ENCODE peak calls at places on chromosome 20, in six cellular contexts. B is dorsolateral prefrontal cortex, M is cardiac fibroblast, I is HFF-Myc, O is brain microvascular endothelial cell, Y is neural crest cell. T is an unnamed sample.

GRCh38 chr20:20393207-20393606 is 25.3 kb downstream of the INSM1 start:
- DNase-seq in B (no peak), M (peak; percentile 7), I (peak; percentile 2), O (peak; percentile 19), Y (no peak), T (no peak)

GRCh38 chr20:1944345-1945099 is 49.3 kb downstream of the SIRPA start:
- DNase-seq in B (no peak), M (no peak), I (no peak), O (no peak), Y (no peak), T (no peak)

GRCh38 chr20:26135325-26136110 is 438.9 kb upstream of the ZNF337 start:
- DNase-seq in B (no peak), M (no peak), I (no peak), O (no peak), Y (no peak), T (no peak)

GRCh38 chr20:24164360-24164759 is 175.8 kb upstream of the GGTLC1 start:
- DNase-seq in B (no peak), M (peak; percentile 20), I (no peak), O (peak; percentile 49), Y (peak; percentile 34), T (no peak)

GRCh38 chr20:37243937-37244571 is 17.6 kb downstream of the GHRH start:
- DNase-seq in B (no peak), M (peak; percentile 39), I (no peak), O (no peak), Y (no peak), T (no peak)

GRCh38 chr20:43187476-43188233 is 2.1 kb downstream of the PTPRT start:
- DNase-seq in B (peak; percentile 88), M (peak; percentile 72), I (peak; percentile 6), O (peak; percentile 65), Y (peak; percentile 85), T (peak; percentile 59)

GRCh38 chr20:20837574-20838021 is 125.2 kb upstream of the RALGAPA2 start:
- DNase-seq in B (peak; percentile 71), M (peak; percentile 67), I (peak; percentile 6), O (peak; percentile 38), Y (peak; percentile 72), T (no peak)

GRCh38 chr20:8005033-8005432 is 14.5 kb downstream of the TMX4 start:
- DNase-seq in B (no peak), M (no peak), I (no peak), O (no peak), Y (no peak), T (no peak)

GRCh38 chr20:53668981-53669380 is 75.3 kb upstream of the ZNF217 start:
- DNase-seq in B (no peak), M (no peak), I (no peak), O (no peak), Y (no peak), T (no peak)

GRCh38 chr20:1893721-1894470 is 1.3 kb upstream of the SIRPA start:
- DNase-seq in B (no peak), M (no peak), I (no peak), O (peak; percentile 39), Y (no peak), T (no peak)

GRCh38 chr20:35600176-35600995 is 15.2 kb upstream of the SPAG4 start:
- DNase-seq in B (no peak), M (no peak), I (no peak), O (no peak), Y (no peak), T (no peak)

GRCh38 chr20:4956200-4956810 is 45.0 kb downstream of the SLC23A2 start:
- DNase-seq in B (no peak), M (peak; percentile 79), I (peak; percentile 57), O (no peak), Y (no peak), T (peak; percentile 25)

GRCh38 chr20:58481541-58482021 is 33.6 kb downstream of the APCDD1L start:
- DNase-seq in B (no peak), M (peak; percentile 54), I (no peak), O (peak; percentile 6), Y (peak; percentile 53), T (peak; percentile 66)

GRCh38 chr20:57625181-57625958 is 5.1 kb upstream of the ZBP1 start:
- DNase-seq in B (no peak), M (no peak), I (no peak), O (no peak), Y (no peak), T (no peak)

GRCh38 chr20:57473246-57474042 is 51.5 kb downstream of the CTCFL start:
- DNase-seq in B (peak; percentile 16), M (peak; percentile 29), I (no peak), O (no peak), Y (no peak), T (peak; percentile 7)

GRCh38 chr20:19251958-19252669 is 39.7 kb downstream of the SLC24A3 start:
- DNase-seq in B (no peak), M (no peak), I (no peak), O (no peak), Y (no peak), T (no peak)

GRCh38 chr20:25273046-25273445 is 25.2 kb downstream of the PYGB start:
- DNase-seq in B (peak; percentile 20), M (no peak), I (no peak), O (no peak), Y (no peak), T (no peak)

GRCh38 chr20:9532069-9532809 is 17.8 kb downstream of the LAMP5 start:
- DNase-seq in B (no peak), M (no peak), I (peak; percentile 58), O (no peak), Y (no peak), T (no peak)

GRCh38 chr20:43508106-43508505 is 609 bp downstream of the L3MBTL1 start:
- DNase-seq in B (no peak), M (no peak), I (no peak), O (no peak), Y (no peak), T (no peak)

GRCh38 chr20:4297141-4297826 is 281.9 kb upstream of the RNF24 start:
- DNase-seq in B (no peak), M (no peak), I (no peak), O (peak; percentile 6), Y (no peak), T (no peak)

DNA sequence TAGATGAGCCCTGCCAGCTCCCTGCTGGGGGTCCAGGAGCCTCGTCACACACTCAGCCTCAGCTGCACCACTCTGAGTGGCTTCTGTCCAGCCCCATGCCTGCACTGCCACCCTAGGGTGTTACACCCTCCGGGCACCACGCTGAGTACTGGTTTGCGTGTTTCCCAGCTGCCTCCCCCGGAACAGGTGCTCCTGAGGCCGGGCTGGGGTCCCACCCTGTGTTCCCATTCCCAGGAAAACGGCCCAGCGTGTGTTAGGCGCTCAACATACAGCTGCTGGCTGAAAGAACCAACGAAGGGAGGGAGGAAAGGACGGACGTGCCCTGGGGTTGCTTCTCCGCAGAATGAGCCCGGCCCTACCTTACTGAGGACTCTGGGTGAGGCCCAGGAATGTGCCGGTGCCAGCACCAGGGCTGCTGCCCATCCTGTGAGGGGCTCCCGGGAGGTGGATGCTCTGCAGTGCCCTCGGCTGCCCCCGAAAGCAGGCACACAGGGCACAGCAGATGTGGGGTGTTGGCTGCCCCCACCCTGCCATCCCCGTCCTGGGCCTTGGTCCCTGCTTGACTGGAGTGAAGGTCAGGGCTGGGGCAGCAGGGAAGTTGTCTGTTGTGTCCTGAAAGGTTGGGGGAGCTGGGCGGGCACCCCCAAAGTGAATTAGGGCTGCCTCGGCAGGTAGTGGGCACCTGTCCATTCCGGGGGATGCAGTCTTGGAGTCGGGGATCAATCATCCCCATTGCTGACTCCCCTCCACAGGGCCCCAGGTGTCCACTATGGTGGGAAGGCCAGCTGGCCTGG is 16.3 kb downstream of the LAMA5 start:
- DNase-seq in B (no peak), M (no peak), I (no peak), O (no peak), Y (no peak), T (no peak)
- TF ChIP-seq CTCF in B (no peak), M (no peak), I (no peak), O (no peak), Y (no peak), T (no peak)

GRCh38 chr20:45301824-45302251 is 4.8 kb upstream of the RBPJL start:
- DNase-seq in B (no peak), M (no peak), I (no peak), O (no peak), Y (no peak), T (no peak)

GRCh38 chr20:45297786-45298497 is 8.7 kb upstream of the RBPJL start:
- DNase-seq in B (no peak), M (no peak), I (no peak), O (no peak), Y (no peak), T (no peak)

GRCh38 chr20:45299786-45300185 is 6.9 kb upstream of the RBPJL start:
- DNase-seq in B (no peak), M (no peak), I (no peak), O (no peak), Y (no peak), T (no peak)

GRCh38 chr20:45303586-45304463 is 2.8 kb upstream of the RBPJL start:
- DNase-seq in B (no peak), M (no peak), I (no peak), O (no peak), Y (no peak), T (no peak)

DNA sequence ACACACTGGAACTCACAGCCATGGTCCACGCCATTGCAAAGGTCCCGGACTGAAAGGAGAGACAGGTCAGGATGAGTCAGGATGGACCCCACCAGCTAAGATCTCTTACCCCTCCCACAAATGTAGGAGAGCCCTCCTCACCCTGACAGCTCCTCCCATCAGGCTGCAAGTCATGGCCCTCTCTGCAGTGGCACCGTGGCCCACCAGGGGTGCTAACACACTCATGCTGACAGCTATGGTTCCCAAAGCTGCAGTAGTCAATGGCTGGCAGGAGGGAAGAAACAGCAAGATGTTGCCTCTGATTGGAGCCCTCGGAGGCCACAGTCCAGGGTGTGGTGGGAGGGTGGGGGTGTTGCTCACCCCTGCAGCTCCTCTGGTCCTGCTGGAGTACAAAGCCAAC is 5.7 kb upstream of the RBPJL start:
- DNase-seq in B (no peak), M (peak; percentile 24), I (no peak), O (peak; percentile 38), Y (peak; percentile 53), T (no peak)
- TF ChIP-seq CTCF in B (no peak), M (peak; percentile 60), I (peak; percentile 53), O (peak; percentile 74), Y (peak; percentile 55), T (peak; percentile 8)

GRCh38 chr20:59985864-59986263 is 27.6 kb downstream of the CDH26 start:
- DNase-seq in B (no peak), M (no peak), I (no peak), O (no peak), Y (no peak), T (no peak)
- TF ChIP-seq CTCF in B (no peak), M (no peak), I (peak; percentile 20), O (no peak), Y (peak; percentile 20), T (no peak)

DNA sequence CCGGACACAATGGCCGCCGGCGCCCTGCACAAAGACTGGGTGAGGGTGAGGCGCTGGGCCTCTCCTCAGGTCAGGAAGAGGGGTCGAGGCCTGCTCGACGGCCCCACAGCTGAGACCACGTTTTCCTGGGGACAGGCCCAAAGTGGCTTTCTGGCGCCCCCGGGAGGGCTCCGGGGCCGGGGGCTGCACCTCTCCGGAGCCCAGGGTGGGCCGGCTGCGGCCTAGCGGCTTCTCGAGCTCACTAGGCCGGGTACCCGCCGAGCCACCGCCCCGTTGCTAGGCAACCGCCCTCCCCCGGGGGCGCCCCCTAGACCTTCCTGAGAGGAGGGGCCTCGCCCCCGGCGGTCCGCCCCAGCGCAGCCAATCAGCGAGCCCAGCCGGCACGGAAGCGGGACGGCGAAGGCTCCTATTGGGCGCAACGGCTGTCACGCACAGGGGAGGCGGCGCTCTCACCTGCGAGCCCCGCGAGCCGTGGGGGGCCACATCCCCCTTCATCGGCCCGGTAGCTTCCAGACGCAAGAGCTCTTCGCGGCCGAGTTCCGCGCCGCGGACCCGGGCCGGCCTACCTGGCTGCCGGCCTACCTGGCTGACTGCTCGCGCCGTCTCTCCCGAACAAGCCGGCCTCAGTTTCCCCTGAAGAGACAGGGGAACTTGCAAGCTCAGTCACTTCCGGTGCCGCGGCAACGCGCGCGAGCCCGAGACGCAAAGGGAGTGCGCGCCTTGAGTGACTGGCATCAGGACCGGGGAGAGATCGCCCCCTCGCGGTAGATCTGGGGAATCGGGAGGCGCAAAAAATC is 812 bp upstream of the BCL2L1 start:
- DNase-seq in B (peak; percentile 97), M (peak; percentile 99), I (peak; percentile 86), O (peak; percentile 95), Y (peak; percentile 100), T (peak; percentile 95)
- TF ChIP-seq CTCF in B (peak; percentile 94), M (peak; percentile 94), I (peak; percentile 89), O (peak; percentile 90), Y (peak; percentile 100), T (peak; percentile 96)